ENCODE peak calls at places on chromosome 5, in four cellular contexts. Z, E, R and B are unnamed samples.

GRCh38 chr5:127844631-127845030 is 141.4 kb downstream of the CCDC192 start:
- DNase-seq in Z (no peak), E (no peak), R (no peak), B (no peak)

GRCh38 chr5:133041910-133042309 is 9.9 kb upstream of the HSPA4 start:
- DNase-seq in Z (no peak), E (peak; percentile 34), R (no peak), B (no peak)

GRCh38 chr5:142720561-142721275 is 34.8 kb upstream of the FGF1 start:
- DNase-seq in Z (no peak), E (peak; percentile 63), R (no peak), B (peak; percentile 71)

GRCh38 chr5:57054671-57055070 is 102.7 kb upstream of the MIER3 start:
- DNase-seq in Z (no peak), E (no peak), R (no peak), B (no peak)

GRCh38 chr5:98110270-98110669 is 663.2 kb upstream of the RGMB start:
- DNase-seq in Z (no peak), E (peak; percentile 53), R (no peak), B (no peak)

GRCh38 chr5:179504600-179505396 is 45.6 kb upstream of the RUFY1 start:
- DNase-seq in Z (no peak), E (no peak), R (no peak), B (no peak)

GRCh38 chr5:126373621-126374416 is 49.4 kb upstream of the GRAMD2B start:
- DNase-seq in Z (no peak), E (no peak), R (no peak), B (no peak)

GRCh38 chr5:126455728-126456127 is 32.5 kb downstream of the GRAMD2B start:
- DNase-seq in Z (no peak), E (no peak), R (no peak), B (no peak)

GRCh38 chr5:36059571-36060515 is 6.8 kb downstream of the UGT3A2 start:
- DNase-seq in Z (no peak), E (no peak), R (no peak), B (no peak)

GRCh38 chr5:36066001-36066539 is 612 bp downstream of the UGT3A2 start:
- DNase-seq in Z (no peak), E (no peak), R (no peak), B (no peak)

GRCh38 chr5:36055984-36056383 is 10.7 kb downstream of the UGT3A2 start:
- DNase-seq in Z (no peak), E (no peak), R (no peak), B (no peak)

GRCh38 chr5:36058776-36059175 is 7.9 kb downstream of the UGT3A2 start:
- DNase-seq in Z (no peak), E (no peak), R (no peak), B (no peak)

DNA sequence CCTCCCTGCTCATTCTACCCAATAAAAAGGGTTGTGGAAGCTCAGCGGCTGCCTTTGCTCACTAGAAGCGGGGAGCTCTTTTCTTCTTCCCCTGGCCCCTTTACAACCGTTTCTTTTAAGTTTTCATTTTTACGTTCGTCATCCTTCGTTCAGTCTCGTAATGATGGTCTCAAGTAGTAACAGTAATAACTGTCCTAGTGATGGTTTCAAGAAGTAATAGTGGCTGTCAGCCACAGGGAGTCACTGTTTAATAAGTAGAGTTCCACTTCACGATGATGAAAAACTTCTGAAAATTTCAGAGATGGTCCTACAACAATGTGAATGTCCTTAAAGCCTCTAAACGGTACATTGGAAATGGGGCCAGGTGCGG is 6.2 kb downstream of the UGT3A2 start:
- DNase-seq in Z (peak; percentile 44), E (no peak), R (no peak), B (no peak)
- TF ChIP-seq CTCF in Z (peak; percentile 21), E (no peak), R (no peak), B (peak; percentile 29)

DNA sequence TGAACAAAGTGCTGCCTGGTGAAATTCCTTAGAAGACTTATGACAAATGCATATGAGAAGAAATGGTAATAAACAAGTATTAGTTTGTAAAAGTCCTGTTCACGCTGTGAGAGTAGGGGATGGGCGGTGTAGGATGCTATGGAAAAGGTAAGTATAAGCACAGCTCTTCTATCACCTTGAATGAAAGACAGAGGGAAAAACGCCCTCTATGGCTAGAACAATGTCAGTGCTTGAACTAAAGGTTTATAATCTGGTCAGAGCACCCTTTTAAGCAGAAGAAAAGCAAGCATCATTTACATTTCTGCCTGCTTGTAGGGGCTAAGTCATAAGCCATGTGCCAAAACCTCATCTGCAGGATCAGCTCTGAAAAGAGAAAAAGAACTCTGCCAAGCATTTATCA is 115.2 kb downstream of the LHFPL2 start:
- DNase-seq in Z (peak; percentile 45), E (no peak), R (no peak), B (peak; percentile 45)
- TF ChIP-seq CTCF in Z (peak; percentile 38), E (peak; percentile 51), R (peak; percentile 26), B (peak; percentile 44)

DNA sequence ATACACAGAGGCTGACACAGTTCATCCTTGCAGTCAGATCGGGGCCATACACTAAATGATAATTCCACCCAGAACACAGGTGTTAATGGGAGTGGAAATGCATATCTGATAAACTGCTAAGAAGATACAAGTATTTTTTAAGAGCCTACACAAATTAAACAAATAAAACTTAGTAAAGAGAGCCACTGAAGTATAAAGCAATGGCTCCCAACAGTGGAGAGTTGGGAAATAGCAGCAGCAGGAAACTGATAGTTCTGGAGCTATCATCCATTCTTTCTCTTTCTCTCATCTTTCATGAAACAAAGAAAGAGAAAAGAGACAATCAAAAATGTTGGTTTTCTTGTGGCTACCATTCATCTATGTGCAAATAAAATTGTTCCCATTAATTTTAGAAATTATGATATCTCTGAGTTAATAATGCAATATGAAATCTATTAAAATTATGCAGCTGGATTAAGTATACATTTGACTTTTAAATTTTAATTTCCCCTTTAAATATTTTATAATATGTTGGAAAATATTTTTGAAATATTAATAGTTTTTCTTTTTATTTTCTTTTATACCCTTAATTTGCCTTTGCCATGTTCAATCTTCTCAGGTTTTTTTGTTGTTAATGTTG is 120.8 kb downstream of the EMB start:
- DNase-seq in Z (no peak), E (no peak), R (no peak), B (no peak)
- TF ChIP-seq CTCF in Z (no peak), E (no peak), R (peak; percentile 18), B (no peak)

GRCh38 chr5:1052641-1053390 is 44.2 kb downstream of the NKD2 start:
- DNase-seq in Z (no peak), E (no peak), R (no peak), B (no peak)
- TF ChIP-seq CTCF in Z (no peak), E (no peak), R (no peak), B (no peak)

GRCh38 chr5:116071211-116071610 is 13.6 kb upstream of the COMMD10 start:
- DNase-seq in Z (no peak), E (no peak), R (no peak), B (no peak)

GRCh38 chr5:116078199-116078598 is 6.6 kb upstream of the COMMD10 start:
- DNase-seq in Z (no peak), E (no peak), R (no peak), B (no peak)

GRCh38 chr5:116075117-116075910 is 9.5 kb upstream of the COMMD10 start:
- DNase-seq in Z (no peak), E (no peak), R (no peak), B (no peak)

GRCh38 chr5:116076496-116076895 is 8.3 kb upstream of the COMMD10 start:
- DNase-seq in Z (peak; percentile 83), E (no peak), R (no peak), B (no peak)
- TF ChIP-seq CTCF in Z (no peak), E (no peak), R (no peak), B (no peak)

GRCh38 chr5:91383027-91383955 is at the start of gene ARRDC3:
- DNase-seq in Z (peak; percentile 99), E (peak; percentile 97), R (peak; percentile 98), B (peak; percentile 98)
- TF ChIP-seq CTCF in Z (no peak), E (no peak), R (no peak), B (no peak)

DNA sequence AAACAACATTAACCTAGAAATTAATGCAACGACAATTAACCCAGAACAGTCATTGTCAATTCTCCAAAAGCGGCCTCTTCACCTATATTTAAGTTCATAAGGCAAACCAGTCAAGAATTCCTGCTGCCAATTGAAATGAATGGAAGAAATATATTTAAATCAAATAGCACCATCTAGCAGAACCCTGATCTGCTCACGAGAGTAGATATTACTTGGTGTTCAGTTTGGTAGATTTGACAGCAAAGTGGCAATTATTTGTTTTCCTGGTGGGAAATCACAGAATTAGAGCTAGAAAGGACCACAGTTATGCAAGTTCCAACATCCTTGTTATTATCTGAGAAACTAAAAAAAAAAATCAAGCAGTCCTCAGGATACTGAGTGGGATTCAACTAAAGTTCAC is 2.3 kb downstream of the SSBP2 start:
- DNase-seq in Z (no peak), E (no peak), R (no peak), B (no peak)
- TF ChIP-seq CTCF in Z (no peak), E (no peak), R (no peak), B (no peak)

GRCh38 chr5:153467546-153467945 is 22.9 kb upstream of the GRIA1 start:
- DNase-seq in Z (no peak), E (no peak), R (no peak), B (no peak)
- TF ChIP-seq CTCF in Z (no peak), E (no peak), R (no peak), B (no peak)

DNA sequence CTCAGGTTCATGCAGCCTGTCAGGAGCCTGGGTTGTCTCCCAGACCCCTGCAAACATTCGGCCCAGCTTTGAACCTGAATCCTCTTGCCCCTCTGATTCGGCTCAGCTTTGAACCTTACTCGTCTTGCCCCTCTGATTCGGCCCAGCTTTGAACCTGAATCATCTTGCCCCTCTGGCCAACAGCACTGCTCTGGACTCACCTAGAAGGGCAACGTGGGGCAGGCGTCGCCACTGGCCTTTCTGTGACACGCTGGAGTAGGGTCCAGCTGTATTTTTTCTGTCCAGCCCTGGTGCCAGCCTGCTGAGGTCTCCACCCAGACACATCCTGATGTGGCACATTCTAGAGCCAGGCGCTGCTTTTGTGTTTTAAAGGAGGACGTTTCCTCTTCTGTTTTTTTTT is 15.3 kb upstream of the CPEB4 start:
- DNase-seq in Z (no peak), E (no peak), R (no peak), B (no peak)
- TF ChIP-seq CTCF in Z (no peak), E (no peak), R (no peak), B (no peak)

GRCh38 chr5:61163905-61164304 is 1.6 kb upstream of the SMIM15 start:
- DNase-seq in Z (no peak), E (no peak), R (no peak), B (no peak)

GRCh38 chr5:61162832-61163567 is 732 bp upstream of the SMIM15 start:
- DNase-seq in Z (peak; percentile 16), E (peak; percentile 40), R (no peak), B (peak; percentile 3)

GRCh38 chr5:61168951-61169350 is 6.7 kb upstream of the SMIM15 start:
- DNase-seq in Z (no peak), E (no peak), R (no peak), B (no peak)

GRCh38 chr5:61171479-61171878 is 9.2 kb upstream of the SMIM15 start:
- DNase-seq in Z (no peak), E (no peak), R (no peak), B (no peak)

DNA sequence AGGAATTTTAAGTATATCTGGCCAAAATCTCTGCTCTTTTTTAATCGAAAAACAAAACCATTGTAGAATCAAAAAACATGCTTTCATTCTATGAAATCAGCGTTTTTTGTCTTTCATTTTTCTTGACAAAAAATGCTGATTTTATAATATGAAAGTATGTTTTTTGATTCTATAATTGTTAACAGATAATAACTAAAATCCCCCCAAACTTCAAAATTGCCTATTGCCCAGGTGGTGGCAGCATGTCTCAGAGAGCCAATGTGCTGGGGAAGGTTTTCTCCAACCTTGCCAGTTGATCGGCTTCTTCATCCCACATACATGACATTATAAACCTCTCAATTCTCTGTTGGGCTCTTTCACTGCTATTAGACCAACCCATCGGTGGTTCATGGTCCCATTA is 5.1 kb upstream of the SMIM15 start:
- DNase-seq in Z (peak; percentile 43), E (peak; percentile 55), R (no peak), B (no peak)
- TF ChIP-seq CTCF in Z (peak; percentile 24), E (peak; percentile 42), R (peak; percentile 40), B (peak; percentile 39)